ENCODE peak calls at places on chromosome 6, in seven cellular contexts. T, J, P, E, F, I and H are unnamed samples.

GRCh38 chr6:130516604-130517003 is 150.8 kb downstream of the TMEM200A start:
- DNase-seq in T (no peak), J (no peak), P (no peak), E (no peak), F (no peak), I (no peak), H (no peak)

GRCh38 chr6:147166360-147166944 is 37.8 kb upstream of the STXBP5 start:
- DNase-seq in T (no peak), J (no peak), P (no peak), E (peak), F (no peak), I (peak), H (no peak)

GRCh38 chr6:165889636-165890403 is 226.8 kb upstream of the PDE10A start:
- DNase-seq in T (no peak), J (no peak), P (no peak), E (peak), F (peak), I (peak), H (peak)

GRCh38 chr6:34544776-34545471 is 11.2 kb downstream of the SPDEF start:
- DNase-seq in T (no peak), J (no peak), P (no peak), E (no peak), F (no peak), I (peak), H (no peak)

GRCh38 chr6:14722001-14722567 is 523.8 kb upstream of the JARID2 start:
- DNase-seq in T (no peak), J (no peak), P (no peak), E (no peak), F (no peak), I (no peak), H (no peak)

GRCh38 chr6:6466967-6467761 is 121.4 kb upstream of the LY86 start:
- DNase-seq in T (no peak), J (no peak), P (no peak), E (no peak), F (no peak), I (no peak), H (no peak)

GRCh38 chr6:37860226-37860839 is 40.8 kb downstream of the ZFAND3 start:
- DNase-seq in T (no peak), J (no peak), P (no peak), E (peak), F (peak), I (peak), H (peak)

GRCh38 chr6:52373294-52373693 is 11.3 kb downstream of the PAQR8 start:
- DNase-seq in T (no peak), J (no peak), P (no peak), E (no peak), F (no peak), I (no peak), H (no peak)

GRCh38 chr6:167827062-167827587 is 414 bp downstream of the AFDN start:
- DNase-seq in T (no peak), J (no peak), P (no peak), E (peak), F (no peak), I (peak), H (no peak)

GRCh38 chr6:16635810-16636602 is 125.3 kb downstream of the ATXN1 start:
- DNase-seq in T (no peak), J (peak), P (peak), E (no peak), F (peak), I (no peak), H (peak)

GRCh38 chr6:40848868-40849524 is 190.0 kb downstream of the UNC5CL start:
- DNase-seq in T (no peak), J (no peak), P (no peak), E (no peak), F (no peak), I (no peak), H (no peak)

GRCh38 chr6:135269399-135270005 is 88.4 kb downstream of the MYB start:
- DNase-seq in T (no peak), J (no peak), P (no peak), E (no peak), F (no peak), I (no peak), H (no peak)

GRCh38 chr6:387293-387694 is 4.3 kb upstream of the IRF4 start:
- DNase-seq in T (no peak), J (no peak), P (no peak), E (no peak), F (no peak), I (no peak), H (no peak)
- TF ChIP-seq SIN3A in T (no peak), J (no peak), P (no peak), E (no peak), F (no peak), I (no peak), H (no peak)

GRCh38 chr6:149045404-149045803 is 272.1 kb upstream of the TAB2 start:
- DNase-seq in T (no peak), J (no peak), P (no peak), E (no peak), F (no peak), I (no peak), H (peak)
- TF ChIP-seq SIN3A in T (no peak), J (no peak), P (no peak), E (no peak), F (no peak), I (no peak), H (no peak)

DNA sequence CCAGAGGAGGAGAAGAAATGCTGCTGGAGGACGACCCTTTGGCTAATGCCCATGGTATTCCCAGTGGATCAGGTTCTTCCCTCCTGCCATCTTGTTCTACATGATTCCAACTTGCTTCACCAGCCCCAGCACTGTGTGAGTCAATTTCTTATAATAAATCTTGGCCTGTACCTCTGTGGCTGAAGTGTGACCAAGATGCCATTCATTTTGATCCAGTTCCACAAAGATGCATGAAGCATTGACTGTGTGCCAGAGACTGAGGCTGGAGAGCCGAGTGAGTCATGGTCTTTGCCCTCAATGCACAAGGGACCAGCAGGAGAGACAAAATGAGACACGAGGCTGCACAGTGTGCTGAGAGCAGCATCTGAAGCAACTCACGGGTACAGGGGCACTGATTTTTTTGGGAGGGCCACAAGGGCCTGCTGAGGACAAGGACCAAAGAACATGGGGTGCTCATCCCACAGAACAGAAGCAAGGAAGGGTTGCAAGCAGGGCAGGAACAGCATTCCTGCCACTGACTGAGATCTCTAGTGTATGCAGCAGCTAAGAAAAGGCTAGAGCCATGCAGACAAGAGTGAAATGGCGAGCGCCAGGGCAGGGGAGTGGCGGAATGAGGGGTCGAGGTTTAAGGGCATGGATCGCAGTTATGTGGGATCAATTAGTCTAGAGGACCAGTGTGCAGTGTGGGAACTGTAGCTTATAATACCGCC is 207.0 kb downstream of the THBS2 start:
- DNase-seq in T (no peak), J (no peak), P (no peak), E (no peak), F (no peak), I (no peak), H (no peak)
- TF ChIP-seq SIN3A in T (no peak), J (no peak), P (no peak), E (no peak), F (no peak), I (no peak), H (no peak)

GRCh38 chr6:11616200-11616611 is 78.7 kb downstream of the TMEM170B start:
- DNase-seq in T (no peak), J (no peak), P (no peak), E (no peak), F (no peak), I (no peak), H (no peak)

GRCh38 chr6:11622156-11622555 is 84.6 kb downstream of the TMEM170B start:
- DNase-seq in T (no peak), J (no peak), P (no peak), E (no peak), F (no peak), I (no peak), H (no peak)

GRCh38 chr6:11621119-11621518 is 83.6 kb downstream of the TMEM170B start:
- DNase-seq in T (no peak), J (no peak), P (no peak), E (no peak), F (no peak), I (no peak), H (no peak)

GRCh38 chr6:11615214-11615602 is 77.7 kb downstream of the TMEM170B start:
- DNase-seq in T (no peak), J (no peak), P (no peak), E (no peak), F (no peak), I (no peak), H (no peak)

GRCh38 chr6:11618533-11618932 is 81.0 kb downstream of the TMEM170B start:
- DNase-seq in T (no peak), J (no peak), P (peak), E (no peak), F (peak), I (peak), H (no peak)
- TF ChIP-seq SIN3A in T (no peak), J (no peak), P (no peak), E (no peak), F (no peak), I (no peak), H (no peak)

DNA sequence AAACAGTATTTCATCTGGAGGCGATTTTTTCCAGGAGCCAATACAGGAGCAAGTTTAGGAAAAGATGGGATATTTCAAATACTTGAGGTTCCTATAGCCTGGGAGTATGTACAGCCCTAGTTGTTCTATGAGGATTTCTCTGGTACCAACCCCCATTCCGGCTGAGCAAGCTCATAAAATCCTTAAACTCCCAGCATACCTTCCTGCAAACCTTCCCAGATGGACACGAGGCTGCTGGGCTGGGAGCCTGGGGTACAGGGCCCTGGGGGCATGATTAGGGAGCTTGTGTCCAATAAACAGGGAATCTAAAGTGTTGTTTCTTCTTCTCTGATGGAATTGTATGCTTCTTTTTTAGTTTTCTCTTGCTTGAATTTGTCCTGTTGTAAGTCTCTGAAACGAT is 1.5 kb downstream of the PRRC2A start:
- DNase-seq in T (no peak), J (no peak), P (no peak), E (peak), F (no peak), I (no peak), H (no peak)
- TF ChIP-seq SIN3A in T (no peak), J (no peak), P (no peak), E (no peak), F (no peak), I (no peak), H (no peak)

DNA sequence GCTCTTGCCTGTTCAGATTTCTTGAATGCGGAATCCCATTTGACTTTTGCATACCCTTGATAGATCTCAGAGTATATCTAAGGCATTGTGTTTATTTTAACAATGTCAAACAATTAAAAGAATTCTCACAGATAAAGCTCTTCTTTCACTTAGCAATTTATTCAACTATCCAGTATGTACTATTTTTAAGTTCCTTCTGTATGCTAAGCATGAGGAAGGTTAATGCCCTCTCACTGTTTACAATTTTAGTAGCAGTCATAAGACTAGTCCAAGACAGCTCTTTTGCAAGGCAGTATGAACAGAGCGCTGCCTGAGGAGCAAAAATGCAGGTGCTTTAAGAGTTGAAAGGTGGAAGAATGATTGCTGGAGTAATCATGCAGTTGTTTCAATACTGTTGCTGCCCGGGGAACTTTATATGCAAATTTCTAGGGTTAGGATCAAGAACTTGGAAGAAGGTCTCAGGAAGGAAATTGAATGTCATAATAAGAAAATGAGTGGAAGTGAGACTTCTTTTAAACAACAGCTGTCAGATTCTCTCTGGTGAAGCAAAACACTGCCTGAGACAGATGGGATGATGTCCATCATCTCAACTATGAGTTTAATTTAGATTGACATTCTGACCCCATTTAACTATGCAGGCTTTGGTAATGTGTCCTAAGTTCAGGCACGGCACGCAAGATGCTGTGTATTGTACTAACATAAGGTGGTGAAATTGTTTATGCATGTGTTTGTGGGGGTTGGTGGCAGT is 1303.5 kb upstream of the CITED2 start:
- DNase-seq in T (no peak), J (no peak), P (no peak), E (no peak), F (no peak), I (no peak), H (no peak)
- TF ChIP-seq SIN3A in T (no peak), J (no peak), P (no peak), E (no peak), F (no peak), I (no peak), H (no peak)

GRCh38 chr6:148867851-148868250 is 121.0 kb downstream of the UST start:
- DNase-seq in T (no peak), J (no peak), P (no peak), E (no peak), F (no peak), I (no peak), H (no peak)
- TF ChIP-seq SIN3A in T (no peak), J (no peak), P (no peak), E (no peak), F (no peak), I (no peak), H (no peak)

GRCh38 chr6:53979468-53980067 is 131.7 kb upstream of the MLIP start:
- DNase-seq in T (peak), J (no peak), P (no peak), E (peak), F (peak), I (peak), H (peak)
- TF ChIP-seq SIN3A in T (no peak), J (no peak), P (no peak), E (no peak), F (no peak), I (no peak), H (no peak)

GRCh38 chr6:42704251-42704936 is 18.0 kb downstream of the PRPH2 start:
- DNase-seq in T (no peak), J (no peak), P (no peak), E (no peak), F (no peak), I (peak), H (peak)
- TF ChIP-seq SIN3A in T (no peak), J (no peak), P (no peak), E (no peak), F (no peak), I (no peak), H (no peak)